ENCODE peak calls at places on chromosomes 16 and 17, in five cellular contexts. One of them, this sample, is unnamed.
A peak's percentile ranks its signal among the peaks of the same experiment; 100 is the strongest.

GRCh38 chr16:4525069-4525468 is 13.5 kb downstream of the CDIP1 start:
- DNase-seq in H9: no peak
- DNase-seq in mesenchymal stem cell: no peak
- DNase-seq in neuronal stem cell: no peak
- DNase-seq in trophoblast cell: no peak
- DNase-seq in this sample: no peak

GRCh38 chr17:72297326-72298115 is 176.7 kb downstream of the SOX9 start:
- DNase-seq in H9: no peak
- DNase-seq in mesenchymal stem cell: peak; percentile 7
- DNase-seq in neuronal stem cell: no peak
- DNase-seq in trophoblast cell: no peak
- DNase-seq in this sample: no peak

GRCh38 chr17:69909389-69909788 is 165.6 kb upstream of the KCNJ16 start:
- DNase-seq in H9: no peak
- DNase-seq in mesenchymal stem cell: no peak
- DNase-seq in neuronal stem cell: no peak
- DNase-seq in trophoblast cell: no peak
- DNase-seq in this sample: no peak

GRCh38 chr17:72008236-72008874 is 112.5 kb upstream of the SOX9 start:
- DNase-seq in H9: no peak
- DNase-seq in mesenchymal stem cell: no peak
- DNase-seq in neuronal stem cell: no peak
- DNase-seq in trophoblast cell: no peak
- DNase-seq in this sample: no peak

GRCh38 chr17:82301300-82301915 is 16.0 kb downstream of the CD7 start:
- DNase-seq in H9: no peak
- DNase-seq in mesenchymal stem cell: no peak
- DNase-seq in neuronal stem cell: no peak
- DNase-seq in trophoblast cell: no peak
- DNase-seq in this sample: no peak

GRCh38 chr17:545156-545555 is 169.5 kb downstream of the VPS53 start:
- DNase-seq in H9: peak; percentile 78
- DNase-seq in mesenchymal stem cell: no peak
- DNase-seq in neuronal stem cell: no peak
- DNase-seq in trophoblast cell: no peak
- DNase-seq in this sample: no peak

GRCh38 chr17:74779948-74780400 is 3.8 kb upstream of the NAT9 start:
- DNase-seq in H9: no peak
- DNase-seq in mesenchymal stem cell: no peak
- DNase-seq in neuronal stem cell: no peak
- DNase-seq in trophoblast cell: no peak
- DNase-seq in this sample: no peak

GRCh38 chr16:4574919-4575705 is 19.0 kb downstream of the C16orf96 start:
- DNase-seq in H9: peak; percentile 72
- DNase-seq in mesenchymal stem cell: no peak
- DNase-seq in neuronal stem cell: no peak
- DNase-seq in trophoblast cell: no peak
- DNase-seq in this sample: peak; percentile 49

DNA sequence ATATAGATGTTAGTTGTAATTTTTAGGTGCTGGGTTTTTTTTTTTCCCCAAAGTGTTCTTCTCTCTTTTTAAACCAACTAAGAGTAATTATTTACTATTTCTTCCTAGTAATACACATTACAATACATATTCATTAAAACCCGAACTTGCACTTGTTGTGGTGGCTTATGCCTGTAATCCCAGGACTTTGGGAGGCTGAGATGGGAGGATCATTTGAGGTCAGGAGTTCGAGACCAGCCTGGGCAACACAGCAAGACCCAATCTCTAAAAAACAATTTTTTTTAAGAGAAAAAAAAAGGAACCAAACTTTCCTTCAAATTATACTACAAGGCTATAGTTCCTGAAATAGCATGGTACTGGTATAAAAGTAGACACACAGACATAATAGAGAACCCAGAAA is 3.8 kb downstream of the EFCAB5 start:
- DNase-seq in H9: no peak
- DNase-seq in mesenchymal stem cell: no peak
- DNase-seq in neuronal stem cell: no peak
- DNase-seq in trophoblast cell: no peak
- DNase-seq in this sample: no peak
- H2BK12ac ChIP-seq in H9: no peak overlapping the region
- H2BK12ac ChIP-seq in mesenchymal stem cell: no peak overlapping the region
- H2BK12ac ChIP-seq in neuronal stem cell: no peak overlapping the region
- H2BK12ac ChIP-seq in trophoblast cell: no peak overlapping the region
- H2BK12ac ChIP-seq in this sample: no peak overlapping the region

DNA sequence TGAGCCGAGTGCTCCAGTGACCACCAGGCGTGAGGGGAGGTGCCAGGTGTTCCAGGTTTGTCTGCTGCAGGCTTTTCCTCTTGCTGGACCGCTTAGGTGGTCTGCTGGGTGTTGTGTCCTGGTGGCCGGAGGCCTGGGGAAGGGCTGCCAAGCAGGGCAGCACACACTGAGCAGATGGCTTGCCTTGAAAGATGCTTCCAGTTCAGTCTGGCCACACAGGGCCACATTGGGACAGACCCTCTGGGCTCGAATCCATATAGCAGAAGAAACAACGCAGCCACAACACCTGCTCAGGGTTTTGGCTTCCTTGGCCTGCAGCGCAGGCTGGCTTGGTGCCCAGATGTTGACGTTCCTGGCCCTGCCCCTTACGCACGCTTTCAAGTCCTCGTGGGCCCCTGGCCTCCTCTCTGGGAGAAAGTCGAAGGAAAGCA is 24.8 kb downstream of the GINS2 start:
- DNase-seq in H9: no peak
- DNase-seq in mesenchymal stem cell: no peak
- DNase-seq in neuronal stem cell: no peak
- DNase-seq in trophoblast cell: no peak
- DNase-seq in this sample: no peak
- H2BK12ac ChIP-seq in H9: no peak overlapping the region
- H2BK12ac ChIP-seq in mesenchymal stem cell: no peak overlapping the region
- H2BK12ac ChIP-seq in neuronal stem cell: no peak overlapping the region
- H2BK12ac ChIP-seq in trophoblast cell: no peak overlapping the region
- H2BK12ac ChIP-seq in this sample: no peak overlapping the region

GRCh38 chr17:8022358-8023038 is 16.4 kb upstream of the ALOX15B start:
- DNase-seq in H9: no peak
- DNase-seq in mesenchymal stem cell: peak; percentile 32
- DNase-seq in neuronal stem cell: no peak
- DNase-seq in trophoblast cell: no peak
- DNase-seq in this sample: no peak
- H2BK12ac ChIP-seq in H9: no peak overlapping the region
- H2BK12ac ChIP-seq in mesenchymal stem cell: no peak overlapping the region
- H2BK12ac ChIP-seq in neuronal stem cell: no peak overlapping the region
- H2BK12ac ChIP-seq in trophoblast cell: no peak overlapping the region
- H2BK12ac ChIP-seq in this sample: no peak overlapping the region

DNA sequence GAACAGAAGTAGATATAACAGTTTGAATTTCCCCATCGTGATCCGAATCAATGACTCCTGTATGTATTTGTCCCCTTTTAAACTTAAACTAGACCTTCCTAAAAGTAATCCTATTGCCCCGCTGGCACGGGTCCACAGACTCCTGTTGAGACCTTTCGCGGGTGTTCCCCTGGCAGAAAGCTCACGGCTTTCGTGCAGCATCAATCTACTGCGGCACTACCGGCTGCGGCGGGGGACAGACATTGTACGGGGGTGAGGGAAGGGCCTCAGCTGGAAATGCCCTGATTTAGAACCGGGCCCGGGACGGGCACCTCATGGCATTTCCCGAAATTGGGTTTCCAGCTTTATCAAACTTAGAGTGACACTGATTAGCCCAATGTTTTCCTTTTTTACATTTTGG is 14.6 kb downstream of the IL32 start:
- DNase-seq in H9: no peak
- DNase-seq in mesenchymal stem cell: no peak
- DNase-seq in neuronal stem cell: no peak
- DNase-seq in trophoblast cell: no peak
- DNase-seq in this sample: no peak
- H2BK12ac ChIP-seq in H9: no peak overlapping the region
- H2BK12ac ChIP-seq in mesenchymal stem cell: no peak overlapping the region
- H2BK12ac ChIP-seq in neuronal stem cell: no peak overlapping the region
- H2BK12ac ChIP-seq in trophoblast cell: no peak overlapping the region
- H2BK12ac ChIP-seq in this sample: no peak overlapping the region

GRCh38 chr16:30892670-30893069 is 1.2 kb downstream of the BCL7C start:
- DNase-seq in H9: no peak
- DNase-seq in mesenchymal stem cell: no peak
- DNase-seq in neuronal stem cell: no peak
- DNase-seq in trophoblast cell: no peak
- DNase-seq in this sample: no peak
- H2BK12ac ChIP-seq in H9: no peak overlapping the region
- H2BK12ac ChIP-seq in mesenchymal stem cell: no peak overlapping the region
- H2BK12ac ChIP-seq in neuronal stem cell: no peak overlapping the region
- H2BK12ac ChIP-seq in trophoblast cell: no peak overlapping the region
- H2BK12ac ChIP-seq in this sample: no peak overlapping the region

This sample was measured in H1.